ENCODE peak calls at places on chromosomes 2 and 18, in four cellular contexts. One of them, this sample, is unnamed.

GRCh38 chr2:105329197-105329554 is 359 bp downstream of the TGFBRAP1 start:
- DNase-seq in WERI-Rb-1: no peak
- DNase-seq in neural crest cell: no peak
- DNase-seq in T-helper 1 cell: no peak
- DNase-seq in this sample: no peak

GRCh38 chr2:55743583-55743982 is 49.9 kb upstream of the PNPT1 start:
- DNase-seq in WERI-Rb-1: no peak
- DNase-seq in neural crest cell: no peak
- DNase-seq in T-helper 1 cell: no peak
- DNase-seq in this sample: no peak

GRCh38 chr2:217835931-217836881 is 166.6 kb downstream of the TNS1 start:
- DNase-seq in WERI-Rb-1: no peak
- DNase-seq in neural crest cell: peak
- DNase-seq in T-helper 1 cell: no peak
- DNase-seq in this sample: no peak

GRCh38 chr2:146734042-146734715 is 1110.7 kb upstream of the ACVR2A start:
- DNase-seq in WERI-Rb-1: no peak
- DNase-seq in neural crest cell: no peak
- DNase-seq in T-helper 1 cell: no peak
- DNase-seq in this sample: no peak

GRCh38 chr18:57833441-57834101 is 30.5 kb upstream of the ATP8B1 start:
- DNase-seq in WERI-Rb-1: no peak
- DNase-seq in neural crest cell: no peak
- DNase-seq in T-helper 1 cell: no peak
- DNase-seq in this sample: no peak

GRCh38 chr2:72109291-72109690 is 38.4 kb downstream of the CYP26B1 start:
- DNase-seq in WERI-Rb-1: no peak
- DNase-seq in neural crest cell: no peak
- DNase-seq in T-helper 1 cell: no peak
- DNase-seq in this sample: no peak

GRCh38 chr2:96923810-96924774 is 54.2 kb upstream of the SEMA4C start:
- DNase-seq in WERI-Rb-1: no peak
- DNase-seq in neural crest cell: no peak
- DNase-seq in T-helper 1 cell: no peak
- DNase-seq in this sample: no peak

GRCh38 chr18:35355140-35355618 is 11.0 kb upstream of the ZNF24 start:
- DNase-seq in WERI-Rb-1: peak
- DNase-seq in neural crest cell: peak
- DNase-seq in T-helper 1 cell: peak
- DNase-seq in this sample: peak

GRCh38 chr2:63658176-63658968 is 69.6 kb downstream of the MDH1 start:
- DNase-seq in WERI-Rb-1: no peak
- DNase-seq in neural crest cell: no peak
- DNase-seq in T-helper 1 cell: no peak
- DNase-seq in this sample: no peak

GRCh38 chr2:101718479-101718878 is 21.0 kb downstream of the MAP4K4 start:
- DNase-seq in WERI-Rb-1: no peak
- DNase-seq in neural crest cell: no peak
- DNase-seq in T-helper 1 cell: no peak
- DNase-seq in this sample: no peak

GRCh38 chr2:128791983-128792315 is 473.3 kb upstream of the HS6ST1 start:
- DNase-seq in WERI-Rb-1: no peak
- DNase-seq in neural crest cell: no peak
- DNase-seq in T-helper 1 cell: no peak
- DNase-seq in this sample: no peak

GRCh38 chr2:174004900-174005605 is 39.9 kb upstream of the SP3 start:
- DNase-seq in WERI-Rb-1: no peak
- DNase-seq in neural crest cell: no peak
- DNase-seq in T-helper 1 cell: no peak
- DNase-seq in this sample: no peak

GRCh38 chr2:38959938-38960608 is 70.4 kb downstream of the ARHGEF33 start:
- DNase-seq in WERI-Rb-1: no peak
- DNase-seq in neural crest cell: peak
- DNase-seq in T-helper 1 cell: peak
- DNase-seq in this sample: peak

GRCh38 chr18:36470896-36471295 is 173.4 kb downstream of the FHOD3 start:
- DNase-seq in WERI-Rb-1: no peak
- DNase-seq in neural crest cell: no peak
- DNase-seq in T-helper 1 cell: no peak
- DNase-seq in this sample: no peak

GRCh38 chr18:80191907-80192652 is 55.2 kb downstream of the PARD6G start:
- DNase-seq in WERI-Rb-1: peak
- DNase-seq in neural crest cell: no peak
- DNase-seq in T-helper 1 cell: no peak
- DNase-seq in this sample: no peak

GRCh38 chr18:60358516-60358915 is 14.1 kb downstream of the MC4R start:
- DNase-seq in WERI-Rb-1: no peak
- DNase-seq in neural crest cell: no peak
- DNase-seq in T-helper 1 cell: no peak
- DNase-seq in this sample: no peak

GRCh38 chr18:72100465-72100864 is 443.7 kb downstream of the CBLN2 start:
- DNase-seq in WERI-Rb-1: no peak
- DNase-seq in neural crest cell: no peak
- DNase-seq in T-helper 1 cell: no peak
- DNase-seq in this sample: no peak

GRCh38 chr2:170222298-170222697 is 44.4 kb downstream of the MYO3B start:
- DNase-seq in WERI-Rb-1: no peak
- DNase-seq in neural crest cell: no peak
- DNase-seq in T-helper 1 cell: no peak
- DNase-seq in this sample: no peak

GRCh38 chr18:74539289-74539688 is 5.0 kb downstream of the CNDP1 start:
- DNase-seq in WERI-Rb-1: no peak
- DNase-seq in neural crest cell: no peak
- DNase-seq in T-helper 1 cell: no peak
- DNase-seq in this sample: no peak

GRCh38 chr2:219476605-219477578 is 21.8 kb upstream of the GMPPA start:
- DNase-seq in WERI-Rb-1: peak
- DNase-seq in neural crest cell: peak
- DNase-seq in T-helper 1 cell: no peak
- DNase-seq in this sample: peak

GRCh38 chr18:46320928-46321855 is 217.0 kb downstream of the HAUS1 start:
- DNase-seq in WERI-Rb-1: no peak
- DNase-seq in neural crest cell: no peak
- DNase-seq in T-helper 1 cell: no peak
- DNase-seq in this sample: no peak

GRCh38 chr18:67260841-67261240 is 255.7 kb downstream of the DSEL start:
- DNase-seq in WERI-Rb-1: no peak
- DNase-seq in neural crest cell: no peak
- DNase-seq in T-helper 1 cell: no peak
- DNase-seq in this sample: no peak

This sample was measured in glutamatergic neuron.